ENCODE peak calls at places on chromosomes 3 and 15, in ten cellular contexts. J is CD8-positive, alpha-beta T cell; Q is pons; W is NCI-H1092 treated with DMSO at 0.1 percent for 48 hours; K is left ventricle myocardium superior; R is stimulated activated CD4-positive, alpha-beta T cell treated with anti-CD3 and anti-CD28 coated beads, Interleukin-4, amount 100 ng/mL, for 48 hours; M is GM19239; C is activated B cell treated with CpG ODN at 0.5 μM for 24 hours; H is HFF-Myc; T is GM12892. F is an unnamed sample.

GRCh38 chr15:79495716-79496115 is 63.6 kb downstream of the MINAR1 start:
- DNase-seq in J (no peak), Q (no peak), W (no peak), K (no peak), R (no peak), M (no peak), C (no peak), H (no peak), T (no peak), F (no peak)

GRCh38 chr15:101115887-101116680 is 135.8 kb downstream of the CHSY1 start:
- DNase-seq in J (no peak), Q (peak; percentile 55), W (no peak), K (peak; percentile 72), R (no peak), M (no peak), C (no peak), H (no peak), T (no peak), F (peak; percentile 71)

GRCh38 chr15:35912196-35912595 is 366.2 kb upstream of the DPH6 start:
- DNase-seq in J (no peak), Q (peak; percentile 71), W (peak; percentile 1), K (no peak), R (no peak), M (no peak), C (no peak), H (no peak), T (no peak), F (no peak)

GRCh38 chr3:157493627-157494550 is 9.3 kb downstream of the VEPH1 start:
- DNase-seq in J (no peak), Q (peak; percentile 83), W (peak; percentile 88), K (no peak), R (no peak), M (no peak), C (no peak), H (peak; percentile 47), T (no peak), F (no peak)

GRCh38 chr15:76336254-76337046 is at the start of gene ISL2:
- DNase-seq in J (peak; percentile 31), Q (peak; percentile 65), W (no peak), K (peak; percentile 65), R (peak; percentile 76), M (peak; percentile 83), C (peak; percentile 45), H (peak; percentile 90), T (peak; percentile 89), F (no peak)

GRCh38 chr3:116877968-116878367 is 168.4 kb downstream of the TUSC7 start:
- DNase-seq in J (no peak), Q (no peak), W (no peak), K (no peak), R (no peak), M (no peak), C (no peak), H (no peak), T (no peak), F (no peak)

GRCh38 chr3:10142707-10143560 is 1.4 kb downstream of the VHL start:
- DNase-seq in J (no peak), Q (no peak), W (no peak), K (peak; percentile 30), R (no peak), M (no peak), C (no peak), H (no peak), T (no peak), F (no peak)

GRCh38 chr3:11136871-11137626 is 17.2 kb upstream of the HRH1 start:
- DNase-seq in J (no peak), Q (peak; percentile 46), W (no peak), K (no peak), R (no peak), M (no peak), C (no peak), H (peak; percentile 99), T (no peak), F (peak; percentile 91)

GRCh38 chr3:24447836-24448235 is 46.8 kb downstream of the THRB start:
- DNase-seq in J (no peak), Q (no peak), W (no peak), K (no peak), R (no peak), M (no peak), C (no peak), H (no peak), T (no peak), F (no peak)

GRCh38 chr3:187949093-187949820 is 204.0 kb upstream of the BCL6 start:
- DNase-seq in J (no peak), Q (no peak), W (no peak), K (peak; percentile 53), R (no peak), M (no peak), C (no peak), H (no peak), T (no peak), F (no peak)

GRCh38 chr15:94306700-94307650 is 75.6 kb downstream of the MCTP2 start:
- DNase-seq in J (peak; percentile 11), Q (no peak), W (no peak), K (no peak), R (no peak), M (peak; percentile 27), C (no peak), H (no peak), T (no peak), F (no peak)

GRCh38 chr3:189927975-189928895 is 192.5 kb downstream of the P3H2 start:
- DNase-seq in J (no peak), Q (no peak), W (no peak), K (no peak), R (no peak), M (no peak), C (no peak), H (no peak), T (no peak), F (no peak)

GRCh38 chr15:95853350-95853749 is 477.1 kb upstream of the NR2F2 start:
- DNase-seq in J (no peak), Q (no peak), W (no peak), K (no peak), R (no peak), M (no peak), C (no peak), H (no peak), T (no peak), F (no peak)

GRCh38 chr3:160565442-160566403 is at the start of gene KPNA4:
- DNase-seq in J (peak; percentile 96), Q (peak; percentile 97), W (peak; percentile 98), K (peak; percentile 99), R (peak; percentile 92), M (peak; percentile 95), C (peak; percentile 95), H (peak; percentile 90), T (peak; percentile 90), F (peak; percentile 93)

GRCh38 chr3:175093738-175094137 is 234.6 kb downstream of the NAALADL2 start:
- DNase-seq in J (no peak), Q (no peak), W (no peak), K (no peak), R (no peak), M (no peak), C (no peak), H (no peak), T (no peak), F (no peak)

GRCh38 chr15:90870354-90871096 is 2.1 kb downstream of the FURIN start:
- DNase-seq in J (no peak), Q (no peak), W (no peak), K (no peak), R (no peak), M (no peak), C (no peak), H (no peak), T (no peak), F (no peak)

GRCh38 chr3:127254730-127255129 is 33.1 kb downstream of the PRR20G start:
- DNase-seq in J (no peak), Q (peak; percentile 2), W (peak; percentile 30), K (no peak), R (no peak), M (no peak), C (no peak), H (no peak), T (no peak), F (no peak)